ENCODE peak calls at places on chromosomes 12 and 14, in ten cellular contexts. One of them, this sample, is unnamed.

GRCh38 chr14:77682158-77682553 is 25.7 kb downstream of the ALKBH1 start:
- DNase-seq in mammary epithelial cell: peak
- DNase-seq in lung: no peak
- DNase-seq in thyroid gland: no peak
- DNase-seq in lower lobe of right lung: no peak
- DNase-seq in heart left ventricle: no peak
- DNase-seq in thoracic aorta: no peak
- DNase-seq in psoas muscle: no peak
- DNase-seq in left ventricle myocardium inferior: no peak
- DNase-seq in epithelial cell of prostate: no peak
- DNase-seq in this sample: no peak

GRCh38 chr12:30878034-30878433 is 48.5 kb upstream of the TSPAN11 start:
- DNase-seq in thoracic aorta: no peak
- DNase-seq in thyroid gland: no peak
- DNase-seq in heart left ventricle: no peak
- DNase-seq in mammary epithelial cell: no peak
- DNase-seq in lower lobe of right lung: no peak
- DNase-seq in left ventricle myocardium inferior: no peak
- DNase-seq in psoas muscle: no peak
- DNase-seq in lung: no peak
- DNase-seq in epithelial cell of prostate: no peak
- DNase-seq in this sample: no peak

GRCh38 chr12:110869803-110870202 is 23.0 kb downstream of the CCDC63 start:
- DNase-seq in epithelial cell of prostate: no peak
- DNase-seq in lower lobe of right lung: no peak
- DNase-seq in psoas muscle: no peak
- DNase-seq in lung: no peak
- DNase-seq in left ventricle myocardium inferior: no peak
- DNase-seq in heart left ventricle: no peak
- DNase-seq in thyroid gland: no peak
- DNase-seq in mammary epithelial cell: no peak
- DNase-seq in thoracic aorta: no peak
- DNase-seq in this sample: no peak

GRCh38 chr14:76486251-76486743 is 110.4 kb downstream of the ESRRB start:
- DNase-seq in heart left ventricle: no peak
- DNase-seq in thoracic aorta: no peak
- DNase-seq in epithelial cell of prostate: no peak
- DNase-seq in lower lobe of right lung: no peak
- DNase-seq in left ventricle myocardium inferior: no peak
- DNase-seq in thyroid gland: peak
- DNase-seq in lung: no peak
- DNase-seq in mammary epithelial cell: no peak
- DNase-seq in psoas muscle: no peak
- DNase-seq in this sample: no peak

GRCh38 chr12:66776974-66777373 is 98.1 kb upstream of the GRIP1 start:
- DNase-seq in lower lobe of right lung: no peak
- DNase-seq in heart left ventricle: no peak
- DNase-seq in thyroid gland: no peak
- DNase-seq in thoracic aorta: no peak
- DNase-seq in psoas muscle: no peak
- DNase-seq in mammary epithelial cell: no peak
- DNase-seq in epithelial cell of prostate: no peak
- DNase-seq in lung: no peak
- DNase-seq in left ventricle myocardium inferior: no peak
- DNase-seq in this sample: no peak

GRCh38 chr14:22981090-22982012 is 1.0 kb downstream of the AJUBA start:
- DNase-seq in psoas muscle: no peak
- DNase-seq in heart left ventricle: peak
- DNase-seq in lower lobe of right lung: peak
- DNase-seq in lung: no peak
- DNase-seq in epithelial cell of prostate: no peak
- DNase-seq in mammary epithelial cell: peak
- DNase-seq in left ventricle myocardium inferior: no peak
- DNase-seq in thoracic aorta: no peak
- DNase-seq in thyroid gland: peak
- DNase-seq in this sample: no peak

GRCh38 chr12:24851341-24851740 is 97.6 kb downstream of the BCAT1 start:
- DNase-seq in epithelial cell of prostate: no peak
- DNase-seq in heart left ventricle: no peak
- DNase-seq in lower lobe of right lung: no peak
- DNase-seq in thoracic aorta: no peak
- DNase-seq in psoas muscle: no peak
- DNase-seq in thyroid gland: no peak
- DNase-seq in lung: no peak
- DNase-seq in left ventricle myocardium inferior: no peak
- DNase-seq in mammary epithelial cell: no peak
- DNase-seq in this sample: no peak

GRCh38 chr14:80211143-80212024 is at the start of gene DIO2:
- DNase-seq in thyroid gland: peak
- DNase-seq in thoracic aorta: no peak
- DNase-seq in psoas muscle: peak
- DNase-seq in lung: no peak
- DNase-seq in epithelial cell of prostate: no peak
- DNase-seq in mammary epithelial cell: no peak
- DNase-seq in lower lobe of right lung: no peak
- DNase-seq in left ventricle myocardium inferior: peak
- DNase-seq in heart left ventricle: peak
- DNase-seq in this sample: peak

GRCh38 chr12:8661016-8661415 is 1.6 kb downstream of the MFAP5 start:
- DNase-seq in left ventricle myocardium inferior: no peak
- DNase-seq in thyroid gland: no peak
- DNase-seq in epithelial cell of prostate: no peak
- DNase-seq in mammary epithelial cell: no peak
- DNase-seq in lung: no peak
- DNase-seq in heart left ventricle: no peak
- DNase-seq in psoas muscle: no peak
- DNase-seq in thoracic aorta: no peak
- DNase-seq in lower lobe of right lung: no peak
- DNase-seq in this sample: no peak

GRCh38 chr14:22839159-22839779 is 2.9 kb downstream of the MMP14 start:
- DNase-seq in heart left ventricle: no peak
- DNase-seq in mammary epithelial cell: peak
- DNase-seq in thoracic aorta: no peak
- DNase-seq in lower lobe of right lung: peak
- DNase-seq in left ventricle myocardium inferior: no peak
- DNase-seq in epithelial cell of prostate: peak
- DNase-seq in lung: no peak
- DNase-seq in thyroid gland: no peak
- DNase-seq in psoas muscle: no peak
- DNase-seq in this sample: no peak

GRCh38 chr12:27220988-27221345 is 23.1 kb upstream of the STK38L start:
- DNase-seq in epithelial cell of prostate: no peak
- DNase-seq in mammary epithelial cell: no peak
- DNase-seq in heart left ventricle: no peak
- DNase-seq in left ventricle myocardium inferior: no peak
- DNase-seq in thoracic aorta: no peak
- DNase-seq in thyroid gland: no peak
- DNase-seq in lung: no peak
- DNase-seq in lower lobe of right lung: no peak
- DNase-seq in psoas muscle: no peak
- DNase-seq in this sample: no peak
- H3K27ac ChIP-seq in epithelial cell of prostate: no peak
- H3K27ac ChIP-seq in mammary epithelial cell: no peak
- H3K27ac ChIP-seq in heart left ventricle: no peak
- H3K27ac ChIP-seq in left ventricle myocardium inferior: no peak
- H3K27ac ChIP-seq in thoracic aorta: peak
- H3K27ac ChIP-seq in thyroid gland: no peak
- H3K27ac ChIP-seq in lung: no peak
- H3K27ac ChIP-seq in lower lobe of right lung: no peak
- H3K27ac ChIP-seq in psoas muscle: no peak
- H3K27ac ChIP-seq in this sample: no peak

GRCh38 chr14:61558271-61558670 is 137.0 kb upstream of the HIF1A start:
- DNase-seq in heart left ventricle: no peak
- DNase-seq in lung: no peak
- DNase-seq in epithelial cell of prostate: no peak
- DNase-seq in thyroid gland: no peak
- DNase-seq in mammary epithelial cell: no peak
- DNase-seq in lower lobe of right lung: no peak
- DNase-seq in psoas muscle: no peak
- DNase-seq in thoracic aorta: no peak
- DNase-seq in left ventricle myocardium inferior: no peak
- DNase-seq in this sample: no peak

GRCh38 chr14:61557854-61558253 is 137.5 kb upstream of the HIF1A start:
- DNase-seq in left ventricle myocardium inferior: no peak
- DNase-seq in psoas muscle: no peak
- DNase-seq in mammary epithelial cell: no peak
- DNase-seq in lower lobe of right lung: no peak
- DNase-seq in thyroid gland: no peak
- DNase-seq in thoracic aorta: no peak
- DNase-seq in epithelial cell of prostate: no peak
- DNase-seq in lung: no peak
- DNase-seq in heart left ventricle: no peak
- DNase-seq in this sample: no peak

GRCh38 chr14:61560323-61560722 is 135.0 kb upstream of the HIF1A start:
- DNase-seq in thyroid gland: no peak
- DNase-seq in heart left ventricle: no peak
- DNase-seq in psoas muscle: no peak
- DNase-seq in lung: no peak
- DNase-seq in epithelial cell of prostate: no peak
- DNase-seq in left ventricle myocardium inferior: no peak
- DNase-seq in mammary epithelial cell: no peak
- DNase-seq in thoracic aorta: no peak
- DNase-seq in lower lobe of right lung: no peak
- DNase-seq in this sample: no peak

GRCh38 chr14:61561144-61561543 is 134.2 kb upstream of the HIF1A start:
- DNase-seq in psoas muscle: no peak
- DNase-seq in heart left ventricle: no peak
- DNase-seq in epithelial cell of prostate: no peak
- DNase-seq in lower lobe of right lung: no peak
- DNase-seq in lung: no peak
- DNase-seq in thoracic aorta: no peak
- DNase-seq in thyroid gland: no peak
- DNase-seq in mammary epithelial cell: no peak
- DNase-seq in left ventricle myocardium inferior: no peak
- DNase-seq in this sample: no peak

GRCh38 chr14:61559641-61560201 is 135.6 kb upstream of the HIF1A start:
- DNase-seq in epithelial cell of prostate: no peak
- DNase-seq in mammary epithelial cell: no peak
- DNase-seq in thoracic aorta: no peak
- DNase-seq in heart left ventricle: no peak
- DNase-seq in psoas muscle: no peak
- DNase-seq in left ventricle myocardium inferior: no peak
- DNase-seq in thyroid gland: no peak
- DNase-seq in lung: no peak
- DNase-seq in lower lobe of right lung: no peak
- DNase-seq in this sample: no peak
- H3K27ac ChIP-seq in epithelial cell of prostate: peak
- H3K27ac ChIP-seq in mammary epithelial cell: no peak
- H3K27ac ChIP-seq in thoracic aorta: no peak
- H3K27ac ChIP-seq in heart left ventricle: peak
- H3K27ac ChIP-seq in psoas muscle: peak
- H3K27ac ChIP-seq in left ventricle myocardium inferior: peak
- H3K27ac ChIP-seq in thyroid gland: peak
- H3K27ac ChIP-seq in lung: no peak
- H3K27ac ChIP-seq in lower lobe of right lung: peak
- H3K27ac ChIP-seq in this sample: no peak

GRCh38 chr12:126554599-126554998 is 1489.4 kb downstream of the AACS start:
- DNase-seq in heart left ventricle: no peak
- DNase-seq in thoracic aorta: no peak
- DNase-seq in lower lobe of right lung: no peak
- DNase-seq in lung: no peak
- DNase-seq in epithelial cell of prostate: no peak
- DNase-seq in thyroid gland: no peak
- DNase-seq in left ventricle myocardium inferior: no peak
- DNase-seq in psoas muscle: no peak
- DNase-seq in mammary epithelial cell: no peak
- DNase-seq in this sample: no peak
- H3K27ac ChIP-seq in heart left ventricle: no peak
- H3K27ac ChIP-seq in thoracic aorta: no peak
- H3K27ac ChIP-seq in lower lobe of right lung: no peak
- H3K27ac ChIP-seq in lung: no peak
- H3K27ac ChIP-seq in epithelial cell of prostate: no peak
- H3K27ac ChIP-seq in thyroid gland: no peak
- H3K27ac ChIP-seq in left ventricle myocardium inferior: no peak
- H3K27ac ChIP-seq in psoas muscle: no peak
- H3K27ac ChIP-seq in mammary epithelial cell: no peak
- H3K27ac ChIP-seq in this sample: no peak

GRCh38 chr12:104737113-104737512 is 221.0 kb downstream of the SLC41A2 start:
- DNase-seq in thoracic aorta: no peak
- DNase-seq in epithelial cell of prostate: no peak
- DNase-seq in thyroid gland: no peak
- DNase-seq in psoas muscle: no peak
- DNase-seq in mammary epithelial cell: no peak
- DNase-seq in lower lobe of right lung: no peak
- DNase-seq in lung: no peak
- DNase-seq in left ventricle myocardium inferior: no peak
- DNase-seq in heart left ventricle: no peak
- DNase-seq in this sample: no peak
- H3K27ac ChIP-seq in thoracic aorta: peak
- H3K27ac ChIP-seq in epithelial cell of prostate: no peak
- H3K27ac ChIP-seq in thyroid gland: peak
- H3K27ac ChIP-seq in psoas muscle: no peak
- H3K27ac ChIP-seq in mammary epithelial cell: no peak
- H3K27ac ChIP-seq in lower lobe of right lung: no peak
- H3K27ac ChIP-seq in lung: no peak
- H3K27ac ChIP-seq in left ventricle myocardium inferior: no peak
- H3K27ac ChIP-seq in heart left ventricle: no peak
- H3K27ac ChIP-seq in this sample: no peak

GRCh38 chr14:88007608-88008007 is 2.7 kb downstream of the GPR65 start:
- DNase-seq in psoas muscle: no peak
- DNase-seq in thyroid gland: no peak
- DNase-seq in thoracic aorta: no peak
- DNase-seq in left ventricle myocardium inferior: no peak
- DNase-seq in lung: no peak
- DNase-seq in heart left ventricle: no peak
- DNase-seq in lower lobe of right lung: no peak
- DNase-seq in epithelial cell of prostate: no peak
- DNase-seq in mammary epithelial cell: no peak
- DNase-seq in this sample: no peak

GRCh38 chr14:88002421-88002820 is 2.5 kb upstream of the GPR65 start:
- DNase-seq in epithelial cell of prostate: no peak
- DNase-seq in heart left ventricle: no peak
- DNase-seq in thyroid gland: no peak
- DNase-seq in left ventricle myocardium inferior: no peak
- DNase-seq in psoas muscle: no peak
- DNase-seq in lung: no peak
- DNase-seq in mammary epithelial cell: no peak
- DNase-seq in thoracic aorta: no peak
- DNase-seq in lower lobe of right lung: no peak
- DNase-seq in this sample: no peak

GRCh38 chr14:88005978-88006851 is 1.3 kb downstream of the GPR65 start:
- DNase-seq in thoracic aorta: no peak
- DNase-seq in mammary epithelial cell: no peak
- DNase-seq in epithelial cell of prostate: no peak
- DNase-seq in left ventricle myocardium inferior: no peak
- DNase-seq in heart left ventricle: no peak
- DNase-seq in psoas muscle: no peak
- DNase-seq in thyroid gland: no peak
- DNase-seq in lung: no peak
- DNase-seq in lower lobe of right lung: peak
- DNase-seq in this sample: no peak

GRCh38 chr14:88004637-88005036 is 298 bp upstream of the GPR65 start:
- DNase-seq in psoas muscle: no peak
- DNase-seq in thyroid gland: no peak
- DNase-seq in heart left ventricle: no peak
- DNase-seq in lower lobe of right lung: no peak
- DNase-seq in mammary epithelial cell: no peak
- DNase-seq in left ventricle myocardium inferior: no peak
- DNase-seq in lung: no peak
- DNase-seq in epithelial cell of prostate: no peak
- DNase-seq in thoracic aorta: no peak
- DNase-seq in this sample: no peak

GRCh38 chr14:88005050-88005481 is at the start of gene GPR65:
- DNase-seq in heart left ventricle: no peak
- DNase-seq in mammary epithelial cell: no peak
- DNase-seq in psoas muscle: no peak
- DNase-seq in left ventricle myocardium inferior: no peak
- DNase-seq in epithelial cell of prostate: no peak
- DNase-seq in lung: no peak
- DNase-seq in thyroid gland: no peak
- DNase-seq in thoracic aorta: no peak
- DNase-seq in lower lobe of right lung: no peak
- DNase-seq in this sample: no peak
- H3K27ac ChIP-seq in heart left ventricle: no peak
- H3K27ac ChIP-seq in mammary epithelial cell: no peak
- H3K27ac ChIP-seq in psoas muscle: no peak
- H3K27ac ChIP-seq in left ventricle myocardium inferior: peak
- H3K27ac ChIP-seq in epithelial cell of prostate: no peak
- H3K27ac ChIP-seq in lung: peak
- H3K27ac ChIP-seq in thyroid gland: no peak
- H3K27ac ChIP-seq in thoracic aorta: no peak
- H3K27ac ChIP-seq in lower lobe of right lung: peak
- H3K27ac ChIP-seq in this sample: no peak

This sample was measured in dorsolateral prefrontal cortex.